ENCODE peak calls at places on chromosomes 5 and 9, in ten cellular contexts. L is DMS53, U is H9, D is cerebellar cortex, R is sigmoid colon, J is GM19239, S is sciatic nerve, A is Caco-2, W is MM.1S, F is NCI-H748 treated with DMSO at 0.1 percent for 48 hours. H is an unnamed sample.

GRCh38 chr9:90915693-90916092 is 114.1 kb downstream of the SYK start:
- DNase-seq in L (peak), U (peak), D (no peak), R (no peak), J (no peak), S (no peak), A (no peak), W (peak), F (no peak), H (no peak)

GRCh38 chr5:57976506-57976905 is 483.4 kb downstream of the PLK2 start:
- DNase-seq in L (no peak), U (no peak), D (no peak), R (no peak), J (no peak), S (no peak), A (no peak), W (no peak), F (no peak), H (no peak)

GRCh38 chr9:85027870-85028269 is 358.3 kb downstream of the NTRK2 start:
- DNase-seq in L (no peak), U (no peak), D (no peak), R (no peak), J (no peak), S (no peak), A (no peak), W (no peak), F (no peak), H (no peak)

GRCh38 chr5:87650284-87650683 is 237.6 kb upstream of the CCNH start:
- DNase-seq in L (no peak), U (no peak), D (no peak), R (no peak), J (no peak), S (no peak), A (no peak), W (no peak), F (no peak), H (no peak)

GRCh38 chr5:78771260-78772240 is 123.0 kb upstream of the LHFPL2 start:
- DNase-seq in L (no peak), U (no peak), D (no peak), R (no peak), J (no peak), S (no peak), A (no peak), W (no peak), F (no peak), H (no peak)

GRCh38 chr5:124824637-124825158 is 78.3 kb upstream of the ZNF608 start:
- DNase-seq in L (peak), U (no peak), D (no peak), R (no peak), J (no peak), S (no peak), A (no peak), W (no peak), F (no peak), H (no peak)

GRCh38 chr9:111613436-111614040 is 14.1 kb upstream of the PTGR1 start:
- DNase-seq in L (no peak), U (no peak), D (no peak), R (no peak), J (no peak), S (no peak), A (no peak), W (no peak), F (no peak), H (no peak)

GRCh38 chr5:79488775-79489174 is 25.2 kb downstream of the HOMER1 start:
- DNase-seq in L (no peak), U (no peak), D (no peak), R (no peak), J (no peak), S (no peak), A (no peak), W (no peak), F (no peak), H (no peak)

GRCh38 chr9:111662851-111663823 is 1.7 kb downstream of the GNG10 start:
- DNase-seq in L (no peak), U (peak), D (no peak), R (no peak), J (no peak), S (no peak), A (peak), W (no peak), F (no peak), H (no peak)

GRCh38 chr5:137056676-137057075 is 442.4 kb downstream of the SPOCK1 start:
- DNase-seq in L (no peak), U (no peak), D (no peak), R (no peak), J (no peak), S (no peak), A (no peak), W (no peak), F (no peak), H (no peak)

GRCh38 chr5:75049581-75050274 is 2.6 kb downstream of the GCNT4 start:
- DNase-seq in L (peak), U (peak), D (peak), R (no peak), J (no peak), S (no peak), A (peak), W (peak), F (peak), H (peak)

GRCh38 chr5:126449751-126450271 is 26.6 kb downstream of the GRAMD2B start:
- DNase-seq in L (peak), U (no peak), D (no peak), R (no peak), J (no peak), S (no peak), A (no peak), W (peak), F (no peak), H (no peak)

GRCh38 chr5:43940562-43940961 is 337.6 kb downstream of the NNT start:
- DNase-seq in L (no peak), U (no peak), D (no peak), R (no peak), J (no peak), S (no peak), A (no peak), W (no peak), F (no peak), H (no peak)

GRCh38 chr5:84091400-84091799 is 293.3 kb downstream of the EDIL3 start:
- DNase-seq in L (peak), U (no peak), D (no peak), R (no peak), J (no peak), S (no peak), A (peak), W (no peak), F (peak), H (no peak)

GRCh38 chr9:94697972-94698581 is 28.4 kb upstream of the AOPEP start:
- DNase-seq in L (peak), U (peak), D (no peak), R (no peak), J (no peak), S (no peak), A (peak), W (no peak), F (no peak), H (no peak)

GRCh38 chr9:17993009-17993408 is 414.1 kb downstream of the SH3GL2 start:
- DNase-seq in L (no peak), U (no peak), D (no peak), R (no peak), J (no peak), S (no peak), A (no peak), W (no peak), F (no peak), H (no peak)

GRCh38 chr9:106403081-106403480 is 459.9 kb upstream of the ZNF462 start:
- DNase-seq in L (peak), U (no peak), D (no peak), R (no peak), J (no peak), S (no peak), A (no peak), W (no peak), F (no peak), H (no peak)

GRCh38 chr5:94241288-94241651 is 377.1 kb downstream of the KIAA0825 start:
- DNase-seq in L (no peak), U (no peak), D (no peak), R (no peak), J (no peak), S (no peak), A (no peak), W (no peak), F (no peak), H (no peak)

GRCh38 chr9:100472268-100472667 is 681 bp upstream of the TMEFF1 start:
- DNase-seq in L (no peak), U (no peak), D (no peak), R (no peak), J (no peak), S (no peak), A (no peak), W (no peak), F (no peak), H (no peak)

GRCh38 chr5:159163027-159163699 is 46.2 kb downstream of the RNF145 start:
- DNase-seq in L (peak), U (no peak), D (no peak), R (no peak), J (no peak), S (no peak), A (no peak), W (no peak), F (no peak), H (no peak)

GRCh38 chr5:2840372-2840915 is 89.0 kb upstream of the IRX2 start:
- DNase-seq in L (no peak), U (no peak), D (no peak), R (no peak), J (no peak), S (no peak), A (no peak), W (no peak), F (no peak), H (no peak)

GRCh38 chr5:130141689-130142320 is 237.5 kb downstream of the CHSY3 start:
- DNase-seq in L (peak), U (peak), D (peak), R (no peak), J (peak), S (no peak), A (peak), W (peak), F (no peak), H (no peak)

GRCh38 chr5:15525679-15526275 is 25.8 kb downstream of the FBXL7 start:
- DNase-seq in L (peak), U (no peak), D (no peak), R (no peak), J (no peak), S (no peak), A (no peak), W (no peak), F (no peak), H (no peak)

GRCh38 chr9:116875576-116875975 is 188.5 kb downstream of the TRIM32 start:
- DNase-seq in L (no peak), U (no peak), D (no peak), R (no peak), J (no peak), S (no peak), A (no peak), W (no peak), F (no peak), H (no peak)